ENCODE peak calls at places on chromosomes 1 and 21, in nine cellular contexts. W, P, D, U, T, H, G, Y and B are unnamed samples.
A peak's percentile ranks its signal among the peaks of the same experiment; 100 is the strongest.

GRCh38 chr1:116415699-116416533 is 42.9 kb downstream of the ATP1A1 start:
- DNase-seq in Y (no peak), G (no peak), U (no peak), H (no peak), T (no peak), W (no peak), P (peak; percentile 60), D (no peak), B (no peak)

GRCh38 chr1:172698224-172698623 is 39.3 kb downstream of the FASLG start:
- DNase-seq in G (no peak), Y (no peak), D (no peak), U (no peak), H (no peak), W (no peak), T (no peak), P (no peak), B (no peak)

GRCh38 chr21:34844924-34845238 is 176.1 kb downstream of the CLIC6 start:
- DNase-seq in W (no peak), U (no peak), P (no peak), T (no peak), H (no peak), D (no peak), G (no peak), Y (no peak), B (no peak)

GRCh38 chr1:80666073-80666472 is 1134.7 kb upstream of the ADGRL2 start:
- DNase-seq in P (no peak), T (no peak), U (no peak), G (no peak), W (no peak), D (no peak), H (no peak), Y (no peak), B (no peak)

GRCh38 chr1:174222166-174222949 is 63.0 kb downstream of the RABGAP1L start:
- DNase-seq in D (no peak), W (no peak), G (no peak), T (no peak), H (no peak), Y (peak; percentile 57), U (peak; percentile 26), P (no peak), B (no peak)

GRCh38 chr1:31701137-31701736 is 2.6 kb downstream of the COL16A1 start:
- DNase-seq in W (no peak), P (no peak), G (no peak), H (peak; percentile 85), U (peak; percentile 99), D (peak; percentile 78), Y (peak; percentile 98), T (no peak), B (peak; percentile 96)

GRCh38 chr21:44890338-44890931 is 16.9 kb upstream of the PTTG1IP start:
- DNase-seq in H (no peak), T (no peak), U (no peak), Y (no peak), D (no peak), P (peak; percentile 60), W (no peak), G (no peak), B (no peak)

GRCh38 chr1:174191255-174191906 is 32.1 kb downstream of the RABGAP1L start:
- DNase-seq in Y (peak; percentile 58), T (no peak), D (no peak), G (no peak), W (no peak), P (no peak), U (peak; percentile 66), H (peak; percentile 91), B (no peak)

GRCh38 chr21:33036430-33037162 is 10.9 kb downstream of the OLIG2 start:
- DNase-seq in G (no peak), W (no peak), U (no peak), Y (peak; percentile 55), P (no peak), D (no peak), H (no peak), T (no peak), B (no peak)

GRCh38 chr1:183903101-183903500 is 98.2 kb downstream of the RGL1 start:
- DNase-seq in H (no peak), U (no peak), G (no peak), D (no peak), Y (no peak), T (no peak), P (no peak), W (no peak), B (no peak)

GRCh38 chr21:46172863-46173528 is 11.3 kb downstream of the SPATC1L start:
- DNase-seq in Y (no peak), U (no peak), P (no peak), D (no peak), H (no peak), W (no peak), T (no peak), G (no peak), B (peak; percentile 1)

GRCh38 chr1:104733866-104734265 is 984.2 kb downstream of the AMY1C start:
- DNase-seq in G (no peak), U (no peak), D (no peak), H (no peak), Y (no peak), T (no peak), P (no peak), W (no peak), B (no peak)